ENCODE peak calls at places on chromosome 19, in six cellular contexts. R, L, Q, U, J and D are unnamed samples.

GRCh38 chr19:43425567-43426392 is 11.1 kb downstream of the TEX101 start:
- DNase-seq in Q (no peak), U (no peak), J (no peak), L (no peak), R (peak), D (no peak)

GRCh38 chr19:35569281-35569781 is 5.9 kb upstream of the ATP4A start:
- DNase-seq in R (no peak), J (no peak), U (peak), L (no peak), Q (no peak), D (no peak)

GRCh38 chr19:54674021-54674617 is 11.3 kb downstream of the LILRB4 start:
- DNase-seq in J (no peak), L (no peak), Q (peak), R (peak), U (peak), D (no peak)

GRCh38 chr19:15498910-15499309 is 9.4 kb upstream of the CYP4F22 start:
- DNase-seq in L (no peak), J (no peak), Q (no peak), R (no peak), U (no peak), D (no peak)

GRCh38 chr19:32201661-32202060 is 143.7 kb upstream of the ZNF507 start:
- DNase-seq in Q (no peak), U (no peak), R (no peak), L (peak), J (no peak), D (no peak)

GRCh38 chr19:9793051-9793591 is 24.6 kb upstream of the ZNF846 start:
- DNase-seq in Q (no peak), U (no peak), J (no peak), R (peak), L (no peak), D (no peak)

GRCh38 chr19:23260956-23261355 is 10.8 kb upstream of the ZNF724 start:
- DNase-seq in U (no peak), R (no peak), J (no peak), L (no peak), Q (no peak), D (no peak)

GRCh38 chr19:7311911-7312310 is 17.7 kb upstream of the INSR start:
- DNase-seq in J (no peak), U (no peak), Q (no peak), R (no peak), L (no peak), D (no peak)

GRCh38 chr19:34313188-34313587 is 51.8 kb upstream of the GPI start:
- DNase-seq in R (no peak), L (no peak), U (no peak), J (no peak), Q (no peak), D (no peak)

GRCh38 chr19:19459707-19460251 is 54.3 kb downstream of the GATAD2A start:
- DNase-seq in L (no peak), U (no peak), Q (no peak), J (no peak), R (peak), D (peak)

GRCh38 chr19:18972301-18972831 is 31.3 kb upstream of the HOMER3 start:
- DNase-seq in R (no peak), U (no peak), J (no peak), L (no peak), Q (no peak), D (peak)

GRCh38 chr19:1627194-1627593 is 21.9 kb upstream of the UQCR11 start:
- DNase-seq in L (no peak), U (no peak), Q (no peak), J (no peak), R (no peak), D (no peak)

GRCh38 chr19:15379996-15380647 is 535 bp upstream of the AKAP8 start:
- DNase-seq in J (no peak), Q (no peak), L (peak), R (peak), U (peak), D (no peak)

GRCh38 chr19:46162731-46163130 is 14.7 kb downstream of the IGFL2 start:
- DNase-seq in U (no peak), J (no peak), L (no peak), R (no peak), Q (no peak), D (no peak)

GRCh38 chr19:55176116-55176515 is 4.0 kb downstream of the SYT5 start:
- DNase-seq in Q (no peak), R (peak), U (no peak), L (no peak), J (no peak), D (no peak)

GRCh38 chr19:412356-413355 is 3.7 kb upstream of the C2CD4C start:
- DNase-seq in U (no peak), J (no peak), Q (peak), L (peak), R (no peak), D (no peak)
- TF ChIP-seq GABPA in U (no peak), J (no peak), Q (no peak), L (no peak), R (no peak), D (no peak)

DNA sequence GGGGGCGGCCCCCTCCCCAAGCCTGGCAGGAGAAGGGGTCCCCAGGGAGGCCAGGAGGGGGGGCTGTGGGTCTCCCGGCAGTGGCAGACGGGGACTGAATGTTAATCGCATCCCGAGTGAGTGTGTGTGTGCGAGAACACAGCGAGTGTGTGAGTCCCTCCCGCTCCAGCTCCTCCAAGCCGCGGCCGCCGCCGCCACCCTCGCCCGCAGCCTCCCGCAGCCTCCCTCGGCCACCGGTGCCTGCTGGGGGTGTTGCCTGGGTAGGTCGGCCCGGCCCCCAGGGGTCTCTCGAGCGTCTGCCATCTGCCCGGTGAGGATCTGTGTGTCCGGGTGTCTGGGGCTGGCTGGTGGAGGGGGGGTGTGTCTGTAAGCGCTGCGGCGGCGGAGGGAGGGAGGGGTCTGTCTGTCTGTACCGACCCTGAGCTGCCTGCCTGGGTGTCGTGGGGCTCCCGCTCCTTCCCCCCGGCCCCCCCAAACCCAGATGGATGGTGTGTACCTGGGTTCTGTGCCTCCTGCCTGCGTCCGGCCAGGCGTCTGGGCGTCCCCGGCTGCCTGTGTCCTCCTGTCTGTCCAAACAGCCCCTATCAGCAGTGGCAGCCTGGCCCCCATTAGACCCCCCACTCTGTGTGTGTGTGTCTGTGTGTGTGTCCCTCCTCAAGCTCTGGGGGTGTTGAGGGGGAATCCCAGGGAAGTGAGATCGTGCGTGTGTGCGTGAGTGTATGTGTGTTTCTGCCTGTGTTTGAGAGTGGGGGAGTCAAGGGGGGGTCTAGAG is at the start of gene GRIN2D:
- DNase-seq in J (no peak), Q (peak), L (peak), R (peak), U (no peak), D (no peak)
- TF ChIP-seq GABPA in J (no peak), Q (no peak), L (no peak), R (no peak), U (no peak), D (no peak)

GRCh38 chr19:41431426-41432386 is 4.5 kb upstream of the B3GNT8 start:
- DNase-seq in Q (no peak), R (peak), L (no peak), U (peak), J (no peak), D (peak)
- TF ChIP-seq GABPA in Q (no peak), R (no peak), L (no peak), U (no peak), J (no peak), D (no peak)

DNA sequence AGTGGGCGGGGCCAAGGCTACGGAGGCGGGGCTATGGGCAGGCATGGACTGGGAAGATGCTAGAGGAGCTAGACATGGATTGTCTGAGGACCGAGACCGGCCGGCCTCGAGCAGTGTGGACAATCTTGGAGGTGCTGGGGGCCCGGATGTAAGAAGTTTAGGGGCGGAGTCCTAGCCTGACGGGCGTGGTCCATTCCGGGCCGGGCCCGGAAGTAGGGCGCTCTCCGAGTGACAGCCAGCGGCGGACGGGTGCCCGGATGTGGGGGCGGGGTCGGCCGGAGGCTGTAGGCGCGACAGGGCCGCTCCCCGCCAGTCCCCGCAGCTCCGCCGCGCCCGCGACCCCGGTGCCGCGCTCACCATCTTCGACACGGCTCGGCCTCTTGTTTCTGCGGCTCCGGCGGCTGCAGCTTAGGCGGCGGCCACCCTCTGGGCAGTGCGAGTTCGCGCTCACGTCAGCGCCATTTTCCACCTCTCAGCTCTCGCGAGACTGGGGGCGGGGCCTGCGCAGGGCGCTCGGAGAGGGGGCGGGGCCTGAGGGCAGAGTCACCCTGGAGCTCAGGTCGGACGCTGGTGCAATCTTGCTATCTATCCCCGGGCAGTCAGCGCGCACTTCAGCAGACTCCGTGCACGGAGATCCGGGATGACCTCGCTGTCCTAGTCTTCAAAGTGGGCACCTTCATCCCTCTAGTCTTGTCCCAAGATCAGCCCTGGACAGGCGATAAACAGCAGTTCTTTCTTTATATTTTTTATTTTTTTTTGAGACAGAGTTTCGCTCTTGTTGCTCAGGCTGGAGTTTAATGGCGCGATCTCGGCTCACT is at the start of gene ZNF414:
- DNase-seq in U (peak), L (peak), Q (peak), R (peak), J (peak), D (peak)
- TF ChIP-seq GABPA in U (peak), L (no peak), Q (peak), R (peak), J (peak), D (peak)

GRCh38 chr19:57757941-57758340 is 11.3 kb downstream of the ZNF776 start:
- DNase-seq in J (no peak), R (no peak), Q (no peak), U (no peak), L (no peak), D (no peak)
- TF ChIP-seq GABPA in J (no peak), R (no peak), Q (no peak), U (no peak), L (no peak), D (no peak)

GRCh38 chr19:40982594-40983101 is 8.4 kb upstream of the CYP2B6 start:
- DNase-seq in R (no peak), J (no peak), L (peak), Q (no peak), U (no peak), D (no peak)
- TF ChIP-seq GABPA in R (no peak), J (no peak), L (no peak), Q (no peak), U (no peak), D (no peak)

GRCh38 chr19:29807178-29807577 is 4.6 kb upstream of the CCNE1 start:
- DNase-seq in U (no peak), L (no peak), Q (no peak), R (no peak), J (no peak), D (no peak)

GRCh38 chr19:29810504-29810871 is 1.3 kb upstream of the CCNE1 start:
- DNase-seq in J (no peak), R (peak), Q (no peak), U (no peak), L (no peak), D (no peak)

GRCh38 chr19:29806098-29806866 is 5.5 kb upstream of the CCNE1 start:
- DNase-seq in U (peak), R (peak), Q (peak), J (no peak), L (peak), D (no peak)

GRCh38 chr19:29809795-29810503 is 1.8 kb upstream of the CCNE1 start:
- DNase-seq in R (no peak), U (no peak), J (no peak), L (no peak), Q (no peak), D (no peak)

DNA sequence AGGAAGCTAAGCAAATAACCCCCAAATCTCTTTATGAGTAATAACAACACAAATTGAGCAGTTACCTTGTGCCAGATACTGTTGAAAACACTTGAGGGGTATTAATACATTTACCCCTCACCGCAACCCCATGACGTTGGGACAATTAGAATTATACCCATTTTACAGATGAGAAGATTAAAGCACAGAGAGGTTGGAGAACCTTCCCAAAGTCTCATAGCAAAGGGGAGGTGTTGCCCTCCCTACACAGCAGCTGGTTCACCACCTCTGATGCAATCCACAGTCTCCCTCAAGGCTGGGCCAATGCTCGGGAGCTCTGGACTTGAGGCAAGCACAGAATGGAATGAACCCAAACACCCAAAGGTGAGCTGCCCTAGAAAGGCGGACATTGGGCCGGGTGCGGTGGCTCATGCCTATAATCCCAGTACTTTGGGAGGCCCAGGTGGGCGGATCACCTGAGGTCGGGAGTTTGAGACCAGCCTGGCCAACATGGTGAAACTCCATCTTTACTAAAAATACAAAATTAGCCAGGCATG is 3.9 kb upstream of the CCNE1 start:
- DNase-seq in R (no peak), J (no peak), U (no peak), L (no peak), Q (no peak), D (no peak)
- TF ChIP-seq GABPA in R (no peak), J (no peak), U (no peak), L (no peak), Q (no peak), D (no peak)

GRCh38 chr19:50427997-50428425 is 4.7 kb upstream of the MYBPC2 start:
- DNase-seq in Q (no peak), L (peak), J (no peak), U (no peak), R (no peak), D (peak)
- TF ChIP-seq GABPA in Q (no peak), L (no peak), J (no peak), U (no peak), R (no peak), D (no peak)

GRCh38 chr19:41114132-41114531 is at the start of gene CYP2F1:
- DNase-seq in J (no peak), Q (no peak), L (no peak), R (no peak), U (no peak), D (no peak)
- TF ChIP-seq GABPA in J (no peak), Q (no peak), L (no peak), R (no peak), U (no peak), D (no peak)

DNA sequence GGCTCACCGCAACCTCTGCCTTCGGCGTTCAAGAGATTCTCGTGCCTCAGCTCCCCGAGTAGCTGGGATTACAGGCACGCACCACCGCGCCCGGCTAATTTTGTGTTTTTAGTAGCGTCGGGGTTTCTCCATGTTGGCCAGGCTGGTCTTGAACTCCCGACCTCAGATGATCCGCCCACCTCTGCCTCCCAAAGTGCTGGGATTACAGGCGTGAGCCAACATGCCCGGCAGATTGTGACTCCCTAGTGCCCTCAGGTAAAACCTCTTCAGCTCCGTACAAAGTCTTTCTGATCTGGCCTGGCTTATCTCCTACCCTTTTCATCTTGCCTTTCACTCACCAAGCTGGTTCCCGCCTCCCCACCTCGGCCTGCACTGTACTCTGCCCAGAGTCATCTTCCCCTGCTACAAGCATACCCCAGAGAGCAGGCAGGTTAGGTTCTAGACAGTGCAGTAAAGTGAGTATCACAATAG is 15.0 kb downstream of the BICRA start:
- DNase-seq in U (peak), J (no peak), L (no peak), R (no peak), Q (no peak), D (no peak)
- TF ChIP-seq GABPA in U (no peak), J (no peak), L (no peak), R (no peak), Q (no peak), D (no peak)